ENCODE peak calls at places on chromosomes 5 and 9, in seven cellular contexts. U, D, O, F, V, X and R are unnamed samples.
A peak's percentile ranks its signal among the peaks of the same experiment; 100 is the strongest.

GRCh38 chr5:141343242-141343952 is at the start of gene PCDHGA3:
- DNase-seq in U (peak; percentile 49), D (no peak), O (no peak), F (peak; percentile 71), V (no peak), X (no peak), R (peak; percentile 37)

GRCh38 chr5:65818592-65818991 is 96.6 kb downstream of the NLN start:
- DNase-seq in U (no peak), D (no peak), O (no peak), F (no peak), V (no peak), X (no peak), R (no peak)

GRCh38 chr5:124923131-124923530 is 176.7 kb upstream of the ZNF608 start:
- DNase-seq in U (no peak), D (no peak), O (peak; percentile 75), F (peak; percentile 24), V (no peak), X (no peak), R (no peak)

GRCh38 chr9:76136986-76137385 is 246.5 kb downstream of the PCSK5 start:
- DNase-seq in U (peak; percentile 56), D (no peak), O (peak; percentile 73), F (peak; percentile 81), V (no peak), X (no peak), R (peak; percentile 81)

GRCh38 chr5:14410068-14410941 is 171.3 kb upstream of the OTULINL start:
- DNase-seq in U (no peak), D (no peak), O (peak; percentile 72), F (no peak), V (no peak), X (no peak), R (no peak)

GRCh38 chr5:51172853-51173635 is 210.2 kb upstream of the ISL1 start:
- DNase-seq in U (no peak), D (no peak), O (no peak), F (no peak), V (peak; percentile 29), X (peak; percentile 49), R (peak; percentile 10)

GRCh38 chr5:96337048-96337781 is 95.8 kb downstream of the PCSK1 start:
- DNase-seq in U (peak; percentile 70), D (no peak), O (no peak), F (no peak), V (no peak), X (no peak), R (peak; percentile 60)

GRCh38 chr5:174425964-174426290 is 298.5 kb upstream of the MSX2 start:
- DNase-seq in U (no peak), D (no peak), O (no peak), F (no peak), V (no peak), X (no peak), R (peak; percentile 91)

GRCh38 chr9:70120834-70121510 is 77.3 kb downstream of the MAMDC2 start:
- DNase-seq in U (peak; percentile 94), D (no peak), O (peak; percentile 96), F (peak; percentile 97), V (no peak), X (no peak), R (peak; percentile 51)

GRCh38 chr5:50874985-50875330 is 208.5 kb downstream of the PARP8 start:
- DNase-seq in U (no peak), D (no peak), O (no peak), F (no peak), V (no peak), X (no peak), R (no peak)

GRCh38 chr5:17172801-17173200 is 44.6 kb upstream of the BASP1 start:
- DNase-seq in U (no peak), D (no peak), O (no peak), F (no peak), V (no peak), X (no peak), R (no peak)

GRCh38 chr5:58450811-58451629 is 8.9 kb downstream of the PLK2 start:
- DNase-seq in U (peak; percentile 59), D (no peak), O (peak; percentile 39), F (peak; percentile 26), V (no peak), X (no peak), R (no peak)

GRCh38 chr9:37338218-37338617 is 84.3 kb upstream of the GRHPR start:
- DNase-seq in U (no peak), D (no peak), O (no peak), F (no peak), V (no peak), X (no peak), R (no peak)

GRCh38 chr5:148186248-148187003 is 16.4 kb upstream of the SPINK6 start:
- DNase-seq in U (peak; percentile 61), D (no peak), O (peak; percentile 84), F (peak; percentile 22), V (no peak), X (no peak), R (no peak)

GRCh38 chr5:1404062-1404461 is 41.2 kb downstream of the SLC6A3 start:
- DNase-seq in U (no peak), D (no peak), O (no peak), F (no peak), V (no peak), X (no peak), R (no peak)

GRCh38 chr9:14908221-14909206 is 1.7 kb downstream of the FREM1 start:
- DNase-seq in U (no peak), D (no peak), O (no peak), F (no peak), V (no peak), X (no peak), R (peak; percentile 54)

GRCh38 chr9:97059661-97060060 is 20.7 kb upstream of the CTSV start:
- DNase-seq in U (no peak), D (no peak), O (no peak), F (no peak), V (no peak), X (no peak), R (no peak)

GRCh38 chr9:87494970-87495471 is 2.6 kb upstream of the DAPK1 start:
- DNase-seq in U (no peak), D (no peak), O (no peak), F (no peak), V (no peak), X (no peak), R (no peak)

GRCh38 chr5:171306785-171307591 is 2.1 kb upstream of the TLX3 start:
- DNase-seq in U (no peak), D (no peak), O (no peak), F (no peak), V (peak; percentile 70), X (peak; percentile 63), R (no peak)

GRCh38 chr5:77152441-77152840 is 58.0 kb upstream of the PDE8B start:
- DNase-seq in U (no peak), D (no peak), O (no peak), F (no peak), V (no peak), X (no peak), R (no peak)

GRCh38 chr9:77433675-77434445 is 214.3 kb downstream of the GNA14 start:
- DNase-seq in U (peak; percentile 59), D (peak; percentile 37), O (peak; percentile 69), F (peak; percentile 74), V (peak; percentile 76), X (no peak), R (peak; percentile 78)

GRCh38 chr9:113154936-113155335 is 4.1 kb downstream of the SLC31A2 start:
- DNase-seq in U (peak; percentile 52), D (no peak), O (peak; percentile 24), F (peak; percentile 31), V (no peak), X (no peak), R (no peak)

GRCh38 chr9:123745933-123746332 is 184.0 kb downstream of the DENND1A start:
- DNase-seq in U (no peak), D (no peak), O (no peak), F (no peak), V (no peak), X (no peak), R (no peak)

GRCh38 chr5:76958976-76959767 is 6.3 kb downstream of the CRHBP start:
- DNase-seq in U (peak; percentile 53), D (no peak), O (peak; percentile 71), F (peak; percentile 70), V (no peak), X (no peak), R (peak; percentile 65)

GRCh38 chr9:89864257-89864656 is 259.4 kb downstream of the GADD45G start:
- DNase-seq in U (peak; percentile 16), D (no peak), O (no peak), F (no peak), V (no peak), X (no peak), R (no peak)

GRCh38 chr9:92440751-92441046 is 16.4 kb upstream of the OMD start:
- DNase-seq in U (no peak), D (no peak), O (no peak), F (no peak), V (no peak), X (no peak), R (no peak)
- H3K9ac ChIP-seq in U (no peak overlapping the region), D (no peak overlapping the region), O (no peak overlapping the region), F (no peak overlapping the region), V (no peak overlapping the region), X (no peak overlapping the region), R (no peak overlapping the region)

GRCh38 chr5:177595026-177595585 is 3.1 kb downstream of the TMED9 start:
- DNase-seq in U (no peak), D (no peak), O (no peak), F (no peak), V (no peak), X (no peak), R (no peak)
- H2BK5ac ChIP-seq in U (no peak overlapping the region), D (no peak overlapping the region), O (no peak overlapping the region), F (no peak overlapping the region), V (no peak overlapping the region), X (no peak overlapping the region), R (no peak overlapping the region)

DNA sequence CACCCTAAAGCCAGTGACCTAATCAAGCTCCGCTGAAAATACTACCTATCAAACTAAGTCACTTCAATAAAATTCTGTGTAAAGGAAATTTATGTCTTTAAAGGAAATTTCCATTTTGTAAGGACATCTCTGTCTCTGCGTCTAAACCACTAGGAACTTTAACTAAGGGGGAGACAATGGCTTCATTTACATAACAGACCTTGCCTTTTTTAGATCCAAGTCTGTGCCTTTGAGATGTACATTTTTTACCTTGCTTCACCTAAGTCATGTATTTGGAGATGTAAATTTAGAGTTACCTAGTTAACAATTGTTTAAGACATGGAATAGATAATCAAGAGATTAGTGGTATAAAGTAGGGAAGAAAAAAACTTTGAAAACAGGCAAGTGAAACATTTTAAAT is 10.2 kb upstream of the GLT6D1 start:
- DNase-seq in U (no peak), D (no peak), O (no peak), F (no peak), V (no peak), X (no peak), R (no peak)
- H3K4ac ChIP-seq in U (no peak overlapping the region), D (no peak overlapping the region), O (no peak overlapping the region), F (no peak overlapping the region), V (no peak overlapping the region), X (no peak overlapping the region), R (no peak overlapping the region)

DNA sequence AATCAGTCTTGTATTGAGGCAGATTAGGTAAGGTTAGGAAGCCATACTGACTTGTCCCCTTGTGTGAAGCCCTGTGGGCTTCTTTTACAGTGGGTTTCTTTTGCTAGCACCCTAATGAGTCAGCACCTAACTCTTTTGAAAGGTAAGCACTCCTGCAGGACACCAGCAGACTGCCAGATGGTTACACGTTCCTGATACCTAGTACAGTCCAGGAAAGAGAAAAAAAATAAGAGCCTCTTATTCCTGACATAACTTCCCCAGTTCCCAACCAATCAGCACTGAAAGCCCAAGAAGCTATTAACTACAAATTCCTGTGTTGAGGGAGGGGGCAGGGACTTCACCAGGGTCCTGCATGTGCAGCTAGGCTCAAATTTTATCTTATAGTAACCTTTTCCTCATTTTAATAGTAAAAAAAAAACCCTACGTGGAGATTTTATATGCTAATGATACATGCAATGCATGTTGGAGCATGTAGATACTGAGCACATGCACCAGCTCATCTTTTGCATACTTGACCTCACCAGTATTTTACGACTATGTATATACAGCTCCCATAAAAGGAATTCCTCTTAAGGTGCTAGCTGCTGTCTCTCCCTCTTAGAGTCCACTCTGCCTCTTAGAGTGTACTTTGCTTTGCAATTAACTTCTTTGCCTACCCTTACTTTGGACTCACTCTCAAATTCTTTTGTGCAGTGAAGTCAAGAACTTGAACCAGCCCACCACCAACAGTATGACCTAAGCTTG is 84.7 kb upstream of the RORB start:
- DNase-seq in U (no peak), D (no peak), O (no peak), F (no peak), V (no peak), X (no peak), R (no peak)
- H3K9ac ChIP-seq in U (no peak overlapping the region), D (no peak overlapping the region), O (no peak overlapping the region), F (no peak overlapping the region), V (no peak overlapping the region), X (no peak overlapping the region), R (no peak overlapping the region)